ENCODE peak calls at places on chromosomes 2 and 18, in eight cellular contexts. M is mammary epithelial cell, W is RWPE2, K is hepatocyte, C is DND-41, R is PC-9, B is fibroblast of villous mesenchyme, N is fibroblast of the aortic adventitia. V is an unnamed sample.

GRCh38 chr2:101967826-101968498 is 23.8 kb upstream of the IL1R2 start:
- DNase-seq in K (no peak), M (no peak), B (peak; percentile 45), W (no peak), R (no peak), N (peak; percentile 85), C (no peak), V (no peak)

GRCh38 chr18:8793445-8794132 is 88.2 kb downstream of the MTCL1 start:
- DNase-seq in K (no peak), B (no peak), M (no peak), N (no peak), W (no peak), C (no peak), R (no peak), V (no peak)

GRCh38 chr2:162009543-162009942 is 64.5 kb downstream of the DPP4 start:
- DNase-seq in C (no peak), N (peak; percentile 37), K (no peak), B (no peak), M (no peak), W (no peak), R (no peak), V (no peak)

GRCh38 chr2:201704536-201704935 is 6.1 kb upstream of the MPP4 start:
- DNase-seq in M (no peak), N (no peak), C (no peak), K (no peak), W (no peak), R (no peak), B (no peak), V (no peak)

GRCh38 chr2:195633974-195634373 is 23.1 kb upstream of the SLC39A10 start:
- DNase-seq in N (no peak), C (no peak), B (no peak), M (no peak), K (no peak), R (no peak), W (no peak), V (no peak)

GRCh38 chr18:8866679-8867078 is 161.3 kb downstream of the MTCL1 start:
- DNase-seq in B (no peak), R (no peak), C (no peak), W (no peak), M (no peak), N (no peak), K (no peak), V (no peak)

GRCh38 chr2:19829672-19830071 is 72.1 kb downstream of the TTC32 start:
- DNase-seq in R (no peak), C (no peak), B (no peak), N (no peak), K (no peak), W (no peak), M (no peak), V (no peak)

GRCh38 chr18:69085933-69086332 is 288.1 kb downstream of the CCDC102B start:
- DNase-seq in K (no peak), B (no peak), R (no peak), W (no peak), N (no peak), C (no peak), M (no peak), V (no peak)

GRCh38 chr2:30706534-30707303 is 100.5 kb downstream of the CAPN13 start:
- DNase-seq in W (no peak), N (peak; percentile 63), R (peak; percentile 65), B (peak; percentile 52), C (peak; percentile 74), K (peak; percentile 75), M (peak; percentile 37), V (peak; percentile 71)

GRCh38 chr18:79380816-79381806 is 14.6 kb upstream of the NFATC1 start:
- DNase-seq in R (peak; percentile 53), M (no peak), B (peak; percentile 50), N (peak; percentile 53), C (peak; percentile 68), W (no peak), K (peak; percentile 79), V (peak; percentile 60)

GRCh38 chr2:222483513-222484039 is 59.2 kb downstream of the SGPP2 start:
- DNase-seq in B (no peak), W (no peak), C (no peak), K (no peak), R (peak; percentile 26), M (no peak), N (no peak), V (peak; percentile 9)

GRCh38 chr2:46826898-46827245 is 88.7 kb downstream of the MCFD2 start:
- DNase-seq in B (no peak), C (no peak), K (no peak), N (no peak), R (no peak), M (no peak), W (no peak), V (no peak)

GRCh38 chr2:73249636-73250035 is 15.5 kb downstream of the CCT7 start:
- DNase-seq in R (no peak), C (no peak), K (no peak), M (no peak), W (no peak), B (no peak), N (no peak), V (no peak)

GRCh38 chr2:166239548-166239947 is 111.7 kb upstream of the SCN1A start:
- DNase-seq in R (peak; percentile 58), B (peak; percentile 69), N (peak; percentile 83), K (no peak), M (peak; percentile 87), W (peak; percentile 54), C (no peak), V (no peak)

GRCh38 chr2:85601771-85602475 is 575 bp downstream of the TMEM150A start:
- DNase-seq in C (no peak), R (no peak), M (no peak), B (peak; percentile 64), K (peak; percentile 59), W (no peak), N (peak; percentile 63), V (no peak)

GRCh38 chr2:36707050-36707449 is 10.5 kb downstream of the VIT start:
- DNase-seq in M (peak; percentile 31), W (no peak), B (peak; percentile 37), C (no peak), K (peak; percentile 22), R (peak; percentile 40), N (peak; percentile 45), V (no peak)

GRCh38 chr2:36706021-36706328 is 9.5 kb downstream of the VIT start:
- DNase-seq in B (no peak), W (no peak), C (no peak), M (no peak), N (no peak), R (no peak), K (no peak), V (no peak)

GRCh38 chr2:36706451-36706850 is 9.9 kb downstream of the VIT start:
- DNase-seq in W (no peak), C (no peak), N (peak; percentile 16), B (peak; percentile 6), R (no peak), M (no peak), K (no peak), V (no peak)

GRCh38 chr2:36704475-36705150 is 8.1 kb downstream of the VIT start:
- DNase-seq in M (no peak), K (no peak), C (no peak), B (no peak), R (no peak), N (no peak), W (no peak), V (no peak)

DNA sequence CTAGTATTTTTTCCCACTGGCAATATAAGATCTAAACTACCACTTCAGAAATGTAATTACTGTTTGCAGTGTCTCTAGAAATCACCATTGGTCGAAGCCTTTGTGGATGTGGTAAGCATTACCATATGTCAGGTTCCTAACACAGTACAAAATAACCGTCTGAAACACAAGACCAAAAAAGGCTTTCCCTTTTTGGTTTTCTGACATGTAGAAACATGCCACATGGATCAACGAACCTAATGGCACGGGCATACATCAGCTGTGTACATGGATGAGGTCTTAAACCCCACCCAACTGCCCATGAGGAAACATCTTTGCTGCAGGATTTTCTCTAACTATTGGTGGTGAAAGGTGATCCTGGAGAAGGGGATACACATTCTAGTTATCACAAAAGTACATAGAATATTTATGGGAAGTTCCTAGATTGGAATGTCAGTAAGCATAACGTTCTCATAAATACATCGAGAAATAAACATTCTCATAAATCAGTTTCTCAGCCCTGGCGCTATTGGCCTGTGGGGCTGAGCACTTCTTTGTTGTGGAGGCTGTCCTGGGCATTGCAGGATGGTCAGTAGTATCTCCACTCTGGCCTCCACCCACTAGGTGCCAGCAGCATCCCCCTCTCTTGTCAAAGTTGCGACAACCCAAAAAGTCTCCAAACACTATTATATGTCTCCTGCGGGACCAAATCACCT is 9.0 kb downstream of the VIT start:
- DNase-seq in B (peak; percentile 5), K (no peak), N (no peak), W (no peak), M (no peak), R (no peak), C (no peak), V (no peak)
- H3K4me3 ChIP-seq in B (no peak overlapping the region), K (no peak overlapping the region), N (no peak overlapping the region), W (no peak overlapping the region), M (no peak overlapping the region), R (no peak overlapping the region), C (no peak overlapping the region), V (no peak overlapping the region)

GRCh38 chr2:168461942-168462331 is 5.9 kb downstream of the CERS6 start:
- DNase-seq in W (no peak), N (no peak), C (no peak), B (no peak), M (no peak), R (no peak), K (no peak), V (no peak)
- TF ChIP-seq CTCF in W (no peak), N (no peak), C (no peak), B (no peak), M (no peak), R (no peak), K (no peak), V (no peak)

GRCh38 chr2:27306657-27307544 is 1.3 kb downstream of the UCN start:
- DNase-seq in W (peak; percentile 62), K (no peak), R (no peak), C (no peak), N (no peak), M (no peak), B (no peak), V (no peak)
- H3K4me3 ChIP-seq in W (no peak overlapping the region), K (no peak overlapping the region), R (no peak overlapping the region), C (no peak overlapping the region), N (no peak overlapping the region), M (no peak overlapping the region), B (no peak overlapping the region), V (peak overlapping the region; percentile 17)

GRCh38 chr2:16330012-16330411 is 335.6 kb downstream of the CYRIA start:
- DNase-seq in W (no peak), N (no peak), M (no peak), K (no peak), B (no peak), R (no peak), C (no peak), V (no peak)

GRCh38 chr2:16328521-16329190 is 337.0 kb downstream of the CYRIA start:
- DNase-seq in B (no peak), R (no peak), C (no peak), W (no peak), N (no peak), M (no peak), K (no peak), V (no peak)

GRCh38 chr2:16330571-16331351 is 334.9 kb downstream of the CYRIA start:
- DNase-seq in N (no peak), R (no peak), M (no peak), C (no peak), B (no peak), W (no peak), K (peak; percentile 64), V (no peak)

GRCh38 chr2:16327311-16327710 is 338.3 kb downstream of the CYRIA start:
- DNase-seq in B (no peak), N (no peak), W (no peak), K (no peak), M (no peak), C (no peak), R (no peak), V (no peak)

GRCh38 chr2:16329421-16329820 is 336.2 kb downstream of the CYRIA start:
- DNase-seq in K (no peak), B (no peak), M (no peak), W (no peak), C (no peak), R (no peak), N (no peak), V (no peak)
- TF ChIP-seq CTCF in K (no peak), B (no peak), M (no peak), W (no peak), C (no peak), R (no peak), N (no peak), V (no peak)

V was measured in GM12865.